ENCODE peak calls at places on chromosomes 16 and 17, in nine cellular contexts. H is GM23248, B is SK-N-SH, W is OCI-LY7, V is PC-3, M is GM23338, U is neural progenitor cell, A is HCT116, T is hepatocyte. Y is an unnamed sample.

GRCh38 chr17:41800601-41801373 is 11.0 kb downstream of the P3H4 start:
- DNase-seq in W (peak; percentile 70), B (peak; percentile 18), H (peak; percentile 70), T (peak; percentile 96), A (peak; percentile 92), V (peak; percentile 94), M (peak; percentile 94), U (peak; percentile 42), Y (peak; percentile 82)

GRCh38 chr16:67389911-67390815 is 3.1 kb downstream of the TPPP3 start:
- DNase-seq in U (no peak), A (no peak), V (no peak), M (no peak), H (no peak), B (no peak), W (no peak), T (no peak), Y (no peak)

GRCh38 chr17:44820631-44821196 is 9.4 kb downstream of the GJC1 start:
- DNase-seq in H (peak; percentile 96), T (peak; percentile 30), B (no peak), U (no peak), M (no peak), W (no peak), A (peak; percentile 98), V (peak; percentile 95), Y (no peak)

GRCh38 chr16:85449195-85449884 is 163.8 kb upstream of the GSE1 start:
- DNase-seq in A (no peak), B (no peak), V (no peak), T (no peak), U (no peak), M (no peak), W (no peak), H (no peak), Y (no peak)

GRCh38 chr17:35515027-35515426 is 22.5 kb downstream of the SLFN12L start:
- DNase-seq in H (no peak), W (no peak), M (no peak), V (no peak), U (no peak), T (no peak), B (no peak), A (no peak), Y (no peak)

GRCh38 chr17:48027322-48027981 is 10.1 kb downstream of the COPZ2 start:
- DNase-seq in U (peak; percentile 25), T (no peak), V (no peak), W (no peak), H (peak; percentile 18), M (no peak), B (no peak), A (no peak), Y (no peak)

GRCh38 chr17:81488276-81488860 is 24.2 kb downstream of the ACTG1 start:
- DNase-seq in B (no peak), H (peak; percentile 48), U (no peak), V (no peak), M (peak; percentile 41), A (no peak), W (peak; percentile 45), T (no peak), Y (no peak)

GRCh38 chr17:45768000-45768399 is 16.1 kb upstream of the CRHR1 start:
- DNase-seq in H (peak; percentile 7), T (no peak), U (peak; percentile 67), A (no peak), M (peak; percentile 74), W (no peak), V (peak; percentile 16), B (no peak), Y (no peak)

GRCh38 chr17:13002761-13003453 is 14.9 kb downstream of the ELAC2 start:
- DNase-seq in A (peak; percentile 34), B (peak; percentile 78), V (peak; percentile 83), H (peak; percentile 81), M (peak; percentile 89), T (peak; percentile 88), W (peak; percentile 67), U (peak; percentile 87), Y (peak; percentile 44)

GRCh38 chr17:7382901-7383300 is 2.0 kb downstream of the TNK1 start:
- DNase-seq in M (no peak), H (no peak), U (no peak), W (no peak), B (no peak), V (no peak), A (no peak), T (no peak), Y (no peak)

GRCh38 chr17:7383371-7383741 is 2.5 kb downstream of the TNK1 start:
- DNase-seq in A (no peak), M (no peak), H (no peak), V (no peak), T (no peak), B (no peak), W (no peak), U (no peak), Y (no peak)

GRCh38 chr17:7380321-7380720 is 568 bp upstream of the TNK1 start:
- DNase-seq in T (peak; percentile 60), B (peak; percentile 54), M (peak; percentile 46), U (no peak), A (no peak), V (peak; percentile 11), H (peak; percentile 81), W (no peak), Y (no peak)

GRCh38 chr17:7379134-7379533 is 1.8 kb upstream of the TNK1 start:
- DNase-seq in B (no peak), V (no peak), M (no peak), T (no peak), W (no peak), A (no peak), H (no peak), U (no peak), Y (no peak)

DNA sequence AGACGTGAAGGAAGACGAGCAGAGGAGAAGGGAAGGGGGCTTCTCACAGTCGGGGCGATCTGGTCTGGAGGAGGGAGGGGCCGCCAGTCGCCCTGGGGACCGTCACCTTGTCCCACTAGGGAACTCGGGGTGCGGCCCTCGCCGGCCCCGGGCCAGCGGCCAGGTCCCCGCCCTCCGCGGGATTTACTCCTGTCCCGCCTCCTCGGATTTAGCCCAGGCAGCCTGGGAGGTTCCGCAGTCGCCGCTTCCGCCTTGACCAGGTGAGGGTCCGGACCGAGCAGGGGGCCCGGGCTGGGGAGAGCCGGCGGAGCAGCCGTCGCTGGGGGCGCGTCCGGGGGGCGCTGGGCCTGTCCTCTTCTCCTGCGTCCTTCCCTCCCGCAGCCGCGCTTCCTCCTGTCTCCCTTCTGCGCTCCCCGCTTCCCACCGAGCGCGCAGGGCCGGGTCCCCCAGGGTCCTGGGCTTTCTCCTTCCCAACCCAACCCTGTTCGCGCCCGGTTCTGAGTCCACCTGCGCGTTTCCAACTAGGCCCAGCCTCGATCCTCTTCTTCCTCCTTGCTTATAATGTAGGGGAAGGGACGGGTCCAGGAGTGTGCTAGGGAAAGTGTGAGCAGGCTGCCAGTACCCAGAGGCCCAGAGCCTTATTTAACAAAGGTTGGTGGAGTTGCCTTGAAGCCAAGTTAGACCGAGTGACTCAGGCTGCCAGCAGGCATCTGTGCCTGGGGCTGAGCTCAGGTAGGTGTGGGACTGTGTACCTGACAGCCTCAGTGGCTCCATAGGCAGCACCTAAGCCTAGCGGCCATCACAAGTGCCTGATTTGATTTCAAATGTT is at the start of gene TNK1:
- DNase-seq in W (no peak), A (no peak), U (peak; percentile 72), M (peak; percentile 73), V (peak; percentile 49), T (peak; percentile 74), H (peak; percentile 48), B (peak; percentile 64), Y (no peak)
- TF ChIP-seq EZH2phosphoT487 in W (no peak), A (no peak), U (no peak), M (no peak), V (no peak), T (no peak), H (no peak), B (no peak), Y (no peak)

GRCh38 chr17:8173056-8173870 is 2.9 kb downstream of the TMEM107 start:
- DNase-seq in W (peak; percentile 95), V (peak; percentile 95), A (peak; percentile 99), T (peak; percentile 94), H (peak; percentile 96), B (peak; percentile 77), U (peak; percentile 90), M (peak; percentile 97), Y (peak; percentile 97)

GRCh38 chr17:8173871-8174322 is 2.3 kb downstream of the TMEM107 start:
- DNase-seq in A (no peak), W (peak; percentile 44), H (peak; percentile 22), U (peak; percentile 65), B (no peak), M (peak; percentile 69), T (peak; percentile 44), V (no peak), Y (no peak)

GRCh38 chr17:8175795-8176196 is 384 bp downstream of the TMEM107 start:
- DNase-seq in A (no peak), U (no peak), M (no peak), T (peak; percentile 40), W (peak; percentile 41), B (no peak), H (peak; percentile 51), V (no peak), Y (no peak)

GRCh38 chr17:8176998-8177731 is 985 bp upstream of the TMEM107 start:
- DNase-seq in W (no peak), V (no peak), T (peak; percentile 21), U (peak; percentile 15), B (no peak), A (no peak), H (no peak), M (no peak), Y (no peak)

GRCh38 chr17:8176197-8176940 is at the start of gene TMEM107:
- DNase-seq in V (peak; percentile 83), B (peak; percentile 87), H (peak; percentile 96), M (peak; percentile 98), W (peak; percentile 91), A (peak; percentile 74), U (peak; percentile 96), T (peak; percentile 95), Y (peak; percentile 94)
- TF ChIP-seq EZH2phosphoT487 in V (no peak), B (no peak), H (no peak), M (no peak), W (no peak), A (no peak), U (no peak), T (no peak), Y (no peak)

DNA sequence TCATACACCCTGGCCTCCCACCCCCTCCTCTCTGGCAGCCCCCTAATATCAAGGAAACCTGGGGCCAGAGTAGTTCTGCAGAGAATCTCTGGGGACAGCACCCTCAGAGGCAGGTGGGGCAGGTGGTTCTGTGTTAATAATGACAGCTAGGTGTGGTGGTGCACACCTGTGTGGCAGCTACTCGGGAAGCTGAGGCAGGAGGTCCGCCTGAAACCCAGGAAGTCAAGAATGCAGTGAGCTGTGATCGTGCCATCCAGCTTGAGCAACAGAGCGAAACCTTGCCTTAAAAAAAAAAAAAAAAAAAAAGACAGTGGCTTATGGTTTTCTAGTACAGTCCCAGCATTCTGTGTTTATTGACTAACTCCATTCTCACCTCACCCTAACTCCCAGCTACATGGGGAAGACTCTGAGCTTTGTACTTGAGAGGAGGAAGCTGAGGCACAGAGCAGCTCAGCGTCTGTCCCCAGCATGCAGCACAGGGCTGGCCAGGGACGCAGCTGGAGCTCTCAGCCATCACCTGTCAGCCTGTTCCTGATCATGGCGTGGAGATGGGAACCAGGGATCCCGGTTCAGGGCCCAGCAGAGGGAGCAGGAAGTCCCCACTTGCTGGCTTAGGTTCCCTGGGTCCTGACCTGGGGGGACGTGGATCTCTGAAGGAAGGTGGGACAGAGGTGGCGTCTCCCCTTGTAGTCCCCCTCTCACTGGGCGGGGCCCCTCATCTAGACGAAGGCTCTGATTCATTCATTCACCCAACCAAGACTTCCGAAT is 6.1 kb downstream of the DBNDD1 start:
- DNase-seq in A (no peak), M (no peak), B (no peak), U (no peak), H (no peak), W (peak; percentile 77), T (no peak), V (no peak), Y (no peak)
- TF ChIP-seq EZH2phosphoT487 in A (no peak), M (no peak), B (no peak), U (no peak), H (no peak), W (no peak), T (no peak), V (no peak), Y (no peak)

GRCh38 chr17:5126719-5127488 is 11.1 kb downstream of the USP6 start:
- DNase-seq in H (no peak), T (no peak), A (no peak), U (no peak), M (no peak), V (no peak), B (no peak), W (no peak), Y (no peak)
- TF ChIP-seq EZH2phosphoT487 in H (no peak), T (no peak), A (no peak), U (no peak), M (no peak), V (no peak), B (no peak), W (no peak), Y (no peak)

Y was measured in MM.1S.